ENCODE peak calls at places on chromosome 5, in seven cellular contexts. I is NCI-H1092 treated with DMSO at 0.1 percent for 48 hours, A is erythroblast, C is AG04450, H is H54, Q is MM.1S, P is NCI-H774. T is an unnamed sample.

GRCh38 chr5:96297290-96297689 is 135.8 kb downstream of the PCSK1 start:
- DNase-seq in A (no peak), I (no peak), C (peak; percentile 89), Q (no peak), H (no peak), P (no peak), T (peak; percentile 5)

GRCh38 chr5:150184990-150185952 is 4.6 kb upstream of the SLC6A7 start:
- DNase-seq in P (no peak), H (no peak), C (no peak), I (no peak), Q (no peak), A (no peak), T (no peak)

GRCh38 chr5:146221234-146221633 is 17.8 kb downstream of the RBM27 start:
- DNase-seq in Q (no peak), H (no peak), I (no peak), A (no peak), P (no peak), C (no peak), T (no peak)

GRCh38 chr5:100576217-100576751 is 41.1 kb downstream of the FAM174A start:
- DNase-seq in C (no peak), A (no peak), I (no peak), Q (no peak), H (no peak), P (no peak), T (no peak)

GRCh38 chr5:132444061-132444460 is 46.5 kb downstream of the IRF1 start:
- DNase-seq in C (no peak), P (no peak), Q (no peak), H (no peak), I (no peak), A (no peak), T (no peak)

GRCh38 chr5:36585696-36586095 is 20.7 kb upstream of the SLC1A3 start:
- DNase-seq in Q (no peak), H (no peak), C (no peak), I (no peak), P (no peak), A (no peak), T (no peak)

GRCh38 chr5:145887217-145887616 is 14.4 kb upstream of the GRXCR2 start:
- DNase-seq in H (no peak), A (peak; percentile 50), I (no peak), P (no peak), C (no peak), Q (no peak), T (peak; percentile 25)

GRCh38 chr5:142012792-142013388 is at the start of gene GNPDA1:
- DNase-seq in H (peak; percentile 92), Q (peak; percentile 90), I (peak; percentile 36), C (peak; percentile 37), P (peak; percentile 64), A (peak; percentile 92), T (peak; percentile 90)

GRCh38 chr5:138077064-138077696 is 6.7 kb upstream of the WNT8A start:
- DNase-seq in I (peak; percentile 22), A (peak; percentile 70), H (peak; percentile 49), C (peak; percentile 23), Q (peak; percentile 47), P (peak; percentile 41), T (peak; percentile 77)

GRCh38 chr5:154820383-154820782 is 30.0 kb downstream of the FAXDC2 start:
- DNase-seq in H (no peak), A (no peak), Q (no peak), I (no peak), P (no peak), C (no peak), T (no peak)

GRCh38 chr5:125411163-125412050 is 665.0 kb upstream of the ZNF608 start:
- DNase-seq in H (no peak), I (peak; percentile 57), C (no peak), Q (peak; percentile 80), A (no peak), P (no peak), T (no peak)

GRCh38 chr5:161720460-161720859 is 34.9 kb downstream of the GABRA6 start:
- DNase-seq in A (no peak), H (no peak), Q (no peak), I (no peak), P (no peak), C (no peak), T (no peak)

GRCh38 chr5:161311141-161311708 is 235.3 kb downstream of the GABRB2 start:
- DNase-seq in H (no peak), P (no peak), C (no peak), A (no peak), I (no peak), Q (peak; percentile 88), T (no peak)

GRCh38 chr5:33762859-33763258 is 128.9 kb downstream of the ADAMTS12 start:
- DNase-seq in C (no peak), A (no peak), H (no peak), Q (no peak), I (no peak), P (no peak), T (no peak)

GRCh38 chr5:122751293-122751753 is 23.6 kb upstream of the SNX2 start:
- DNase-seq in Q (no peak), P (no peak), C (no peak), I (no peak), H (peak; percentile 42), A (no peak), T (no peak)

GRCh38 chr5:17412760-17413671 is 85.0 kb upstream of the TAF11L2 start:
- DNase-seq in H (peak; percentile 25), C (no peak), A (no peak), P (no peak), Q (no peak), I (no peak), T (no peak)

GRCh38 chr5:156170351-156170961 is 156.5 kb upstream of the SGCD start:
- DNase-seq in A (no peak), H (no peak), C (no peak), I (no peak), Q (no peak), P (no peak), T (no peak)

GRCh38 chr5:96870094-96871021 is 5.9 kb upstream of the ERAP2 start:
- DNase-seq in Q (peak; percentile 35), C (no peak), I (no peak), A (no peak), P (no peak), H (no peak), T (no peak)

GRCh38 chr5:142800776-142801494 is 30.8 kb downstream of the ARHGAP26 start:
- DNase-seq in Q (peak; percentile 84), H (no peak), I (no peak), C (no peak), A (no peak), P (no peak), T (no peak)

GRCh38 chr5:147188200-147189108 is 46.4 kb upstream of the STK32A start:
- DNase-seq in C (peak; percentile 38), A (peak; percentile 73), I (peak; percentile 76), P (peak; percentile 74), H (peak; percentile 24), Q (peak; percentile 83), T (peak; percentile 69)

GRCh38 chr5:1507016-1507375 is 16.8 kb downstream of the LPCAT1 start:
- DNase-seq in P (no peak), Q (no peak), A (no peak), I (no peak), H (no peak), C (no peak), T (no peak)

GRCh38 chr5:5126444-5126843 is 13.7 kb upstream of the ADAMTS16 start:
- DNase-seq in I (no peak), C (no peak), P (no peak), A (no peak), H (peak; percentile 92), Q (no peak), T (peak; percentile 47)

GRCh38 chr5:161369032-161369431 is 177.5 kb downstream of the GABRB2 start:
- DNase-seq in C (no peak), A (no peak), I (no peak), Q (no peak), H (no peak), P (no peak), T (no peak)

GRCh38 chr5:179166886-179167841 is 107.0 kb downstream of the ZNF354C start:
- DNase-seq in P (peak; percentile 28), I (peak; percentile 18), C (peak; percentile 7), Q (no peak), H (peak; percentile 59), A (peak; percentile 71), T (no peak)

GRCh38 chr5:153276151-153276550 is 214.3 kb upstream of the GRIA1 start:
- DNase-seq in Q (peak; percentile 37), P (no peak), I (no peak), A (peak; percentile 47), H (peak; percentile 0), C (no peak), T (peak; percentile 60)

GRCh38 chr5:90224342-90224741 is 185.2 kb downstream of the CETN3 start:
- DNase-seq in I (no peak), C (no peak), P (no peak), H (no peak), Q (no peak), A (no peak), T (no peak)

GRCh38 chr5:124996764-124997077 is 250.3 kb upstream of the ZNF608 start:
- DNase-seq in P (no peak), A (no peak), H (no peak), Q (no peak), C (no peak), I (no peak), T (no peak)

GRCh38 chr5:102975457-102976182 is 144.3 kb downstream of the GIN1 start:
- DNase-seq in A (no peak), Q (no peak), P (no peak), H (no peak), I (no peak), C (peak; percentile 27), T (no peak)

GRCh38 chr5:72166070-72166979 is 59.0 kb downstream of the MAP1B start:
- DNase-seq in H (no peak), C (no peak), P (no peak), I (peak; percentile 37), A (peak; percentile 69), Q (no peak), T (no peak)

GRCh38 chr5:171351674-171352073 is 36.0 kb upstream of the NPM1 start:
- DNase-seq in C (no peak), Q (no peak), H (no peak), A (no peak), P (no peak), I (no peak), T (no peak)

GRCh38 chr5:26486631-26487030 is 551.8 kb downstream of the CDH9 start:
- DNase-seq in Q (no peak), P (no peak), I (no peak), H (no peak), C (no peak), A (no peak), T (no peak)

GRCh38 chr5:140118294-140118936 is 4.5 kb downstream of the PURA start:
- DNase-seq in A (no peak), Q (no peak), H (no peak), C (no peak), P (no peak), I (no peak), T (peak; percentile 64)

GRCh38 chr5:89276566-89277305 is 393.8 kb upstream of the MEF2C start:
- DNase-seq in C (no peak), Q (no peak), I (no peak), H (peak; percentile 5), P (no peak), A (no peak), T (peak; percentile 12)

GRCh38 chr5:125311743-125312142 is 565.3 kb upstream of the ZNF608 start:
- DNase-seq in I (no peak), H (peak; percentile 12), P (no peak), C (peak; percentile 59), A (no peak), Q (no peak), T (peak; percentile 44)

GRCh38 chr5:156020650-156021049 is 306.3 kb upstream of the SGCD start:
- DNase-seq in I (no peak), A (no peak), P (no peak), Q (no peak), C (no peak), H (no peak), T (no peak)

GRCh38 chr5:177350776-177351391 is 584 bp downstream of the LMAN2 start:
- DNase-seq in C (no peak), I (no peak), Q (peak; percentile 7), P (no peak), A (no peak), H (no peak), T (peak; percentile 71)

GRCh38 chr5:132060501-132061161 is at the start of gene IL3:
- DNase-seq in P (no peak), I (no peak), H (no peak), C (no peak), Q (no peak), A (no peak), T (no peak)

GRCh38 chr5:142960309-142960696 is 190.1 kb downstream of the ARHGAP26 start:
- DNase-seq in P (no peak), I (no peak), H (no peak), C (peak; percentile 24), Q (no peak), A (no peak), T (peak; percentile 85)

T was measured in RKO.